ENCODE peak calls at places on chromosomes 16 and 17, in six cellular contexts. D is stimulated activated naive CD8-positive, alpha-beta T cell treated with anti-CD3 and anti-CD28 coated beads, Interleukin-15, amount 100 ng/mL, for 72 hours; Q is Panc1; C is CD8-positive, alpha-beta T cell; F is activated CD4-positive, alpha-beta T cell treated with anti-CD3 and anti-CD28 coated beads for 36 hours; A is sciatic nerve. X is an unnamed sample.

GRCh38 chr16:58854392-58854791 is 120.3 kb upstream of the GOT2 start:
- ATAC-seq in D (no peak), Q (no peak), C (no peak), F (no peak), A (no peak), X (no peak)

GRCh38 chr16:30350134-30350871 is 4.8 kb downstream of the CD2BP2 start:
- ATAC-seq in D (peak), Q (no peak), C (peak), F (peak), A (no peak), X (no peak)

GRCh38 chr16:73560497-73560896 is 512.6 kb upstream of the ZFHX3 start:
- ATAC-seq in D (no peak), Q (no peak), C (no peak), F (no peak), A (no peak), X (no peak)

GRCh38 chr16:11833951-11834695 is 17.2 kb downstream of the RSL1D1 start:
- ATAC-seq in D (peak), Q (no peak), C (no peak), F (no peak), A (no peak), X (no peak)

GRCh38 chr17:79008666-79009387 is 737 bp downstream of the CANT1 start:
- ATAC-seq in D (peak), Q (no peak), C (no peak), F (peak), A (peak), X (peak)

GRCh38 chr17:71983828-71984227 is 137.0 kb upstream of the SOX9 start:
- ATAC-seq in D (no peak), Q (no peak), C (no peak), F (peak), A (no peak), X (no peak)

GRCh38 chr16:483351-484075 is 44.0 kb upstream of the CAPN15 start:
- ATAC-seq in D (no peak), Q (no peak), C (no peak), F (no peak), A (no peak), X (no peak)

GRCh38 chr17:76366247-76366646 is 12.5 kb upstream of the PRPSAP1 start:
- ATAC-seq in D (no peak), Q (no peak), C (no peak), F (no peak), A (no peak), X (no peak)

GRCh38 chr16:1771072-1771863 is at the start of gene NME3:
- ATAC-seq in D (peak), Q (peak), C (peak), F (peak), A (peak), X (peak)

GRCh38 chr16:20020083-20020482 is 53.6 kb downstream of the GPR139 start:
- ATAC-seq in D (no peak), Q (no peak), C (no peak), F (no peak), A (no peak), X (no peak)

GRCh38 chr17:32819035-32819434 is 57.9 kb downstream of the MYO1D start:
- ATAC-seq in D (no peak), Q (no peak), C (no peak), F (no peak), A (peak), X (peak)

X was measured in gastroesophageal sphincter.